ENCODE peak calls at places on chromosomes 6 and 20, in eight cellular contexts. One of them, this sample, is unnamed.

GRCh38 chr6:25248100-25248499 is 31.1 kb upstream of the CARMIL1 start:
- DNase-seq in EL: peak
- DNase-seq in ACHN: peak
- DNase-seq in stimulated activated CD4-positive, alpha-beta T cell treated with anti-CD3 and anti-CD28 coated beads, Interleukin-2, amount 100 ng/mL, for 24 hours: no peak
- DNase-seq in progenitor cell of endocrine pancreas: no peak
- DNase-seq in astrocyte: peak
- DNase-seq in activated CD4-positive, alpha-beta T cell treated with anti-CD3 and anti-CD28 coated beads for 24 hours: no peak
- DNase-seq in NCI-H82: no peak
- DNase-seq in this sample: no peak

GRCh38 chr6:37244430-37245310 is 12.9 kb upstream of the TBC1D22B start:
- DNase-seq in EL: peak
- DNase-seq in ACHN: peak
- DNase-seq in stimulated activated CD4-positive, alpha-beta T cell treated with anti-CD3 and anti-CD28 coated beads, Interleukin-2, amount 100 ng/mL, for 24 hours: no peak
- DNase-seq in progenitor cell of endocrine pancreas: no peak
- DNase-seq in astrocyte: peak
- DNase-seq in activated CD4-positive, alpha-beta T cell treated with anti-CD3 and anti-CD28 coated beads for 24 hours: no peak
- DNase-seq in NCI-H82: no peak
- DNase-seq in this sample: no peak

GRCh38 chr20:62749851-62750445 is 41.3 kb downstream of the NTSR1 start:
- DNase-seq in EL: no peak
- DNase-seq in ACHN: no peak
- DNase-seq in stimulated activated CD4-positive, alpha-beta T cell treated with anti-CD3 and anti-CD28 coated beads, Interleukin-2, amount 100 ng/mL, for 24 hours: no peak
- DNase-seq in progenitor cell of endocrine pancreas: no peak
- DNase-seq in astrocyte: no peak
- DNase-seq in activated CD4-positive, alpha-beta T cell treated with anti-CD3 and anti-CD28 coated beads for 24 hours: no peak
- DNase-seq in NCI-H82: no peak
- DNase-seq in this sample: no peak

GRCh38 chr6:113047932-113048331 is 700.8 kb downstream of the RFPL4B start:
- DNase-seq in EL: peak
- DNase-seq in ACHN: no peak
- DNase-seq in stimulated activated CD4-positive, alpha-beta T cell treated with anti-CD3 and anti-CD28 coated beads, Interleukin-2, amount 100 ng/mL, for 24 hours: no peak
- DNase-seq in progenitor cell of endocrine pancreas: no peak
- DNase-seq in astrocyte: peak
- DNase-seq in activated CD4-positive, alpha-beta T cell treated with anti-CD3 and anti-CD28 coated beads for 24 hours: no peak
- DNase-seq in NCI-H82: no peak
- DNase-seq in this sample: no peak

GRCh38 chr6:16956371-16956770 is 145.5 kb upstream of the STMND1 start:
- DNase-seq in EL: no peak
- DNase-seq in ACHN: no peak
- DNase-seq in stimulated activated CD4-positive, alpha-beta T cell treated with anti-CD3 and anti-CD28 coated beads, Interleukin-2, amount 100 ng/mL, for 24 hours: no peak
- DNase-seq in progenitor cell of endocrine pancreas: no peak
- DNase-seq in astrocyte: peak
- DNase-seq in activated CD4-positive, alpha-beta T cell treated with anti-CD3 and anti-CD28 coated beads for 24 hours: no peak
- DNase-seq in NCI-H82: no peak
- DNase-seq in this sample: no peak

GRCh38 chr6:35489995-35490791 is 6.7 kb downstream of the TEAD3 start:
- DNase-seq in EL: peak
- DNase-seq in ACHN: no peak
- DNase-seq in stimulated activated CD4-positive, alpha-beta T cell treated with anti-CD3 and anti-CD28 coated beads, Interleukin-2, amount 100 ng/mL, for 24 hours: no peak
- DNase-seq in progenitor cell of endocrine pancreas: peak
- DNase-seq in astrocyte: peak
- DNase-seq in activated CD4-positive, alpha-beta T cell treated with anti-CD3 and anti-CD28 coated beads for 24 hours: no peak
- DNase-seq in NCI-H82: peak
- DNase-seq in this sample: no peak

GRCh38 chr20:7579888-7580287 is 360.4 kb downstream of the HAO1 start:
- DNase-seq in EL: no peak
- DNase-seq in ACHN: no peak
- DNase-seq in stimulated activated CD4-positive, alpha-beta T cell treated with anti-CD3 and anti-CD28 coated beads, Interleukin-2, amount 100 ng/mL, for 24 hours: no peak
- DNase-seq in progenitor cell of endocrine pancreas: no peak
- DNase-seq in astrocyte: no peak
- DNase-seq in activated CD4-positive, alpha-beta T cell treated with anti-CD3 and anti-CD28 coated beads for 24 hours: no peak
- DNase-seq in NCI-H82: no peak
- DNase-seq in this sample: no peak

GRCh38 chr6:36245572-36246031 is 24.3 kb upstream of the PNPLA1 start:
- DNase-seq in EL: no peak
- DNase-seq in ACHN: no peak
- DNase-seq in stimulated activated CD4-positive, alpha-beta T cell treated with anti-CD3 and anti-CD28 coated beads, Interleukin-2, amount 100 ng/mL, for 24 hours: no peak
- DNase-seq in progenitor cell of endocrine pancreas: no peak
- DNase-seq in astrocyte: no peak
- DNase-seq in activated CD4-positive, alpha-beta T cell treated with anti-CD3 and anti-CD28 coated beads for 24 hours: no peak
- DNase-seq in NCI-H82: peak
- DNase-seq in this sample: no peak

GRCh38 chr6:19013011-19013410 is 625.9 kb downstream of the RNF144B start:
- DNase-seq in EL: no peak
- DNase-seq in ACHN: no peak
- DNase-seq in stimulated activated CD4-positive, alpha-beta T cell treated with anti-CD3 and anti-CD28 coated beads, Interleukin-2, amount 100 ng/mL, for 24 hours: no peak
- DNase-seq in progenitor cell of endocrine pancreas: no peak
- DNase-seq in astrocyte: peak
- DNase-seq in activated CD4-positive, alpha-beta T cell treated with anti-CD3 and anti-CD28 coated beads for 24 hours: no peak
- DNase-seq in NCI-H82: no peak
- DNase-seq in this sample: no peak

GRCh38 chr6:159692303-159693127 is 526 bp downstream of the SOD2 start:
- DNase-seq in EL: peak
- DNase-seq in ACHN: peak
- DNase-seq in stimulated activated CD4-positive, alpha-beta T cell treated with anti-CD3 and anti-CD28 coated beads, Interleukin-2, amount 100 ng/mL, for 24 hours: peak
- DNase-seq in progenitor cell of endocrine pancreas: peak
- DNase-seq in astrocyte: peak
- DNase-seq in activated CD4-positive, alpha-beta T cell treated with anti-CD3 and anti-CD28 coated beads for 24 hours: peak
- DNase-seq in NCI-H82: peak
- DNase-seq in this sample: peak

GRCh38 chr6:89984926-89985743 is 90.9 kb downstream of the GJA10 start:
- DNase-seq in EL: peak
- DNase-seq in ACHN: no peak
- DNase-seq in stimulated activated CD4-positive, alpha-beta T cell treated with anti-CD3 and anti-CD28 coated beads, Interleukin-2, amount 100 ng/mL, for 24 hours: no peak
- DNase-seq in progenitor cell of endocrine pancreas: no peak
- DNase-seq in astrocyte: peak
- DNase-seq in activated CD4-positive, alpha-beta T cell treated with anti-CD3 and anti-CD28 coated beads for 24 hours: no peak
- DNase-seq in NCI-H82: peak
- DNase-seq in this sample: no peak

GRCh38 chr6:22828179-22829062 is 259.1 kb downstream of the HDGFL1 start:
- DNase-seq in EL: peak
- DNase-seq in ACHN: peak
- DNase-seq in stimulated activated CD4-positive, alpha-beta T cell treated with anti-CD3 and anti-CD28 coated beads, Interleukin-2, amount 100 ng/mL, for 24 hours: no peak
- DNase-seq in progenitor cell of endocrine pancreas: peak
- DNase-seq in astrocyte: peak
- DNase-seq in activated CD4-positive, alpha-beta T cell treated with anti-CD3 and anti-CD28 coated beads for 24 hours: no peak
- DNase-seq in NCI-H82: peak
- DNase-seq in this sample: no peak

GRCh38 chr6:141866731-141867502 is 265.8 kb upstream of the GJE1 start:
- DNase-seq in EL: no peak
- DNase-seq in ACHN: no peak
- DNase-seq in stimulated activated CD4-positive, alpha-beta T cell treated with anti-CD3 and anti-CD28 coated beads, Interleukin-2, amount 100 ng/mL, for 24 hours: no peak
- DNase-seq in progenitor cell of endocrine pancreas: no peak
- DNase-seq in astrocyte: no peak
- DNase-seq in activated CD4-positive, alpha-beta T cell treated with anti-CD3 and anti-CD28 coated beads for 24 hours: no peak
- DNase-seq in NCI-H82: no peak
- DNase-seq in this sample: no peak

GRCh38 chr6:65170273-65170672 is 536.8 kb downstream of the EYS start:
- DNase-seq in EL: no peak
- DNase-seq in ACHN: no peak
- DNase-seq in stimulated activated CD4-positive, alpha-beta T cell treated with anti-CD3 and anti-CD28 coated beads, Interleukin-2, amount 100 ng/mL, for 24 hours: no peak
- DNase-seq in progenitor cell of endocrine pancreas: no peak
- DNase-seq in astrocyte: peak
- DNase-seq in activated CD4-positive, alpha-beta T cell treated with anti-CD3 and anti-CD28 coated beads for 24 hours: no peak
- DNase-seq in NCI-H82: no peak
- DNase-seq in this sample: no peak

GRCh38 chr6:72669324-72669723 is 47.5 kb downstream of the KCNQ5 start:
- DNase-seq in EL: no peak
- DNase-seq in ACHN: no peak
- DNase-seq in stimulated activated CD4-positive, alpha-beta T cell treated with anti-CD3 and anti-CD28 coated beads, Interleukin-2, amount 100 ng/mL, for 24 hours: no peak
- DNase-seq in progenitor cell of endocrine pancreas: no peak
- DNase-seq in astrocyte: no peak
- DNase-seq in activated CD4-positive, alpha-beta T cell treated with anti-CD3 and anti-CD28 coated beads for 24 hours: no peak
- DNase-seq in NCI-H82: peak
- DNase-seq in this sample: no peak

GRCh38 chr6:52297433-52297832 is 12.9 kb upstream of the MCM3 start:
- DNase-seq in EL: no peak
- DNase-seq in ACHN: no peak
- DNase-seq in stimulated activated CD4-positive, alpha-beta T cell treated with anti-CD3 and anti-CD28 coated beads, Interleukin-2, amount 100 ng/mL, for 24 hours: no peak
- DNase-seq in progenitor cell of endocrine pancreas: no peak
- DNase-seq in astrocyte: no peak
- DNase-seq in activated CD4-positive, alpha-beta T cell treated with anti-CD3 and anti-CD28 coated beads for 24 hours: no peak
- DNase-seq in NCI-H82: no peak
- DNase-seq in this sample: no peak

GRCh38 chr20:9739991-9740390 is 98.9 kb downstream of the PAK5 start:
- DNase-seq in EL: no peak
- DNase-seq in ACHN: no peak
- DNase-seq in stimulated activated CD4-positive, alpha-beta T cell treated with anti-CD3 and anti-CD28 coated beads, Interleukin-2, amount 100 ng/mL, for 24 hours: no peak
- DNase-seq in progenitor cell of endocrine pancreas: no peak
- DNase-seq in astrocyte: no peak
- DNase-seq in activated CD4-positive, alpha-beta T cell treated with anti-CD3 and anti-CD28 coated beads for 24 hours: no peak
- DNase-seq in NCI-H82: peak
- DNase-seq in this sample: no peak

GRCh38 chr6:16056263-16056870 is 72.5 kb upstream of the MYLIP start:
- DNase-seq in EL: peak
- DNase-seq in ACHN: no peak
- DNase-seq in stimulated activated CD4-positive, alpha-beta T cell treated with anti-CD3 and anti-CD28 coated beads, Interleukin-2, amount 100 ng/mL, for 24 hours: no peak
- DNase-seq in progenitor cell of endocrine pancreas: no peak
- DNase-seq in astrocyte: no peak
- DNase-seq in activated CD4-positive, alpha-beta T cell treated with anti-CD3 and anti-CD28 coated beads for 24 hours: no peak
- DNase-seq in NCI-H82: no peak
- DNase-seq in this sample: no peak

GRCh38 chr20:24027229-24027628 is 38.6 kb upstream of the GGTLC1 start:
- DNase-seq in EL: no peak
- DNase-seq in ACHN: no peak
- DNase-seq in stimulated activated CD4-positive, alpha-beta T cell treated with anti-CD3 and anti-CD28 coated beads, Interleukin-2, amount 100 ng/mL, for 24 hours: peak
- DNase-seq in progenitor cell of endocrine pancreas: no peak
- DNase-seq in astrocyte: no peak
- DNase-seq in activated CD4-positive, alpha-beta T cell treated with anti-CD3 and anti-CD28 coated beads for 24 hours: peak
- DNase-seq in NCI-H82: no peak
- DNase-seq in this sample: peak

GRCh38 chr6:165774903-165775608 is 112.0 kb upstream of the PDE10A start:
- DNase-seq in EL: no peak
- DNase-seq in ACHN: no peak
- DNase-seq in stimulated activated CD4-positive, alpha-beta T cell treated with anti-CD3 and anti-CD28 coated beads, Interleukin-2, amount 100 ng/mL, for 24 hours: no peak
- DNase-seq in progenitor cell of endocrine pancreas: no peak
- DNase-seq in astrocyte: peak
- DNase-seq in activated CD4-positive, alpha-beta T cell treated with anti-CD3 and anti-CD28 coated beads for 24 hours: no peak
- DNase-seq in NCI-H82: no peak
- DNase-seq in this sample: no peak

GRCh38 chr6:134021396-134022122 is 30.9 kb downstream of the SLC2A12 start:
- DNase-seq in EL: no peak
- DNase-seq in ACHN: no peak
- DNase-seq in stimulated activated CD4-positive, alpha-beta T cell treated with anti-CD3 and anti-CD28 coated beads, Interleukin-2, amount 100 ng/mL, for 24 hours: no peak
- DNase-seq in progenitor cell of endocrine pancreas: no peak
- DNase-seq in astrocyte: no peak
- DNase-seq in activated CD4-positive, alpha-beta T cell treated with anti-CD3 and anti-CD28 coated beads for 24 hours: no peak
- DNase-seq in NCI-H82: no peak
- DNase-seq in this sample: no peak

GRCh38 chr6:143695106-143696059 is 17.6 kb downstream of the PHACTR2 start:
- DNase-seq in EL: no peak
- DNase-seq in ACHN: no peak
- DNase-seq in stimulated activated CD4-positive, alpha-beta T cell treated with anti-CD3 and anti-CD28 coated beads, Interleukin-2, amount 100 ng/mL, for 24 hours: no peak
- DNase-seq in progenitor cell of endocrine pancreas: no peak
- DNase-seq in astrocyte: no peak
- DNase-seq in activated CD4-positive, alpha-beta T cell treated with anti-CD3 and anti-CD28 coated beads for 24 hours: no peak
- DNase-seq in NCI-H82: no peak
- DNase-seq in this sample: no peak

GRCh38 chr20:10898555-10898954 is 224.8 kb upstream of the JAG1 start:
- DNase-seq in EL: peak
- DNase-seq in ACHN: no peak
- DNase-seq in stimulated activated CD4-positive, alpha-beta T cell treated with anti-CD3 and anti-CD28 coated beads, Interleukin-2, amount 100 ng/mL, for 24 hours: no peak
- DNase-seq in progenitor cell of endocrine pancreas: no peak
- DNase-seq in astrocyte: no peak
- DNase-seq in activated CD4-positive, alpha-beta T cell treated with anti-CD3 and anti-CD28 coated beads for 24 hours: no peak
- DNase-seq in NCI-H82: no peak
- DNase-seq in this sample: no peak

GRCh38 chr6:129593233-129593564 is 116.8 kb downstream of the ARHGAP18 start:
- DNase-seq in EL: peak
- DNase-seq in ACHN: no peak
- DNase-seq in stimulated activated CD4-positive, alpha-beta T cell treated with anti-CD3 and anti-CD28 coated beads, Interleukin-2, amount 100 ng/mL, for 24 hours: no peak
- DNase-seq in progenitor cell of endocrine pancreas: no peak
- DNase-seq in astrocyte: peak
- DNase-seq in activated CD4-positive, alpha-beta T cell treated with anti-CD3 and anti-CD28 coated beads for 24 hours: no peak
- DNase-seq in NCI-H82: no peak
- DNase-seq in this sample: no peak

GRCh38 chr20:64121586-64121985 is 14.2 kb upstream of the NPBWR2 start:
- DNase-seq in EL: no peak
- DNase-seq in ACHN: no peak
- DNase-seq in stimulated activated CD4-positive, alpha-beta T cell treated with anti-CD3 and anti-CD28 coated beads, Interleukin-2, amount 100 ng/mL, for 24 hours: no peak
- DNase-seq in progenitor cell of endocrine pancreas: no peak
- DNase-seq in astrocyte: no peak
- DNase-seq in activated CD4-positive, alpha-beta T cell treated with anti-CD3 and anti-CD28 coated beads for 24 hours: no peak
- DNase-seq in NCI-H82: no peak
- DNase-seq in this sample: peak

GRCh38 chr20:57482796-57483195 is 42.1 kb downstream of the CTCFL start:
- DNase-seq in EL: no peak
- DNase-seq in ACHN: no peak
- DNase-seq in stimulated activated CD4-positive, alpha-beta T cell treated with anti-CD3 and anti-CD28 coated beads, Interleukin-2, amount 100 ng/mL, for 24 hours: no peak
- DNase-seq in progenitor cell of endocrine pancreas: no peak
- DNase-seq in astrocyte: no peak
- DNase-seq in activated CD4-positive, alpha-beta T cell treated with anti-CD3 and anti-CD28 coated beads for 24 hours: no peak
- DNase-seq in NCI-H82: no peak
- DNase-seq in this sample: peak

GRCh38 chr6:7901780-7902179 is 8.8 kb downstream of the TXNDC5 start:
- DNase-seq in EL: no peak
- DNase-seq in ACHN: no peak
- DNase-seq in stimulated activated CD4-positive, alpha-beta T cell treated with anti-CD3 and anti-CD28 coated beads, Interleukin-2, amount 100 ng/mL, for 24 hours: no peak
- DNase-seq in progenitor cell of endocrine pancreas: no peak
- DNase-seq in astrocyte: no peak
- DNase-seq in activated CD4-positive, alpha-beta T cell treated with anti-CD3 and anti-CD28 coated beads for 24 hours: no peak
- DNase-seq in NCI-H82: no peak
- DNase-seq in this sample: no peak

GRCh38 chr6:10221186-10221585 is 193.7 kb downstream of the TFAP2A start:
- DNase-seq in EL: peak
- DNase-seq in ACHN: no peak
- DNase-seq in stimulated activated CD4-positive, alpha-beta T cell treated with anti-CD3 and anti-CD28 coated beads, Interleukin-2, amount 100 ng/mL, for 24 hours: no peak
- DNase-seq in progenitor cell of endocrine pancreas: no peak
- DNase-seq in astrocyte: no peak
- DNase-seq in activated CD4-positive, alpha-beta T cell treated with anti-CD3 and anti-CD28 coated beads for 24 hours: no peak
- DNase-seq in NCI-H82: no peak
- DNase-seq in this sample: no peak

GRCh38 chr6:108174371-108175175 is 8.8 kb downstream of the NR2E1 start:
- DNase-seq in EL: peak
- DNase-seq in ACHN: no peak
- DNase-seq in stimulated activated CD4-positive, alpha-beta T cell treated with anti-CD3 and anti-CD28 coated beads, Interleukin-2, amount 100 ng/mL, for 24 hours: peak
- DNase-seq in progenitor cell of endocrine pancreas: peak
- DNase-seq in astrocyte: peak
- DNase-seq in activated CD4-positive, alpha-beta T cell treated with anti-CD3 and anti-CD28 coated beads for 24 hours: no peak
- DNase-seq in NCI-H82: no peak
- DNase-seq in this sample: peak